ENCODE peak calls at places on chromosomes 12 and 14, in nine cellular contexts. One of them, this sample, is unnamed.

GRCh38 chr14:50599700-50600444 is 39.9 kb downstream of the ATL1 start:
- DNase-seq in kidney tubule cell: peak; percentile 51
- DNase-seq in mucosa of gallbladder: no peak
- DNase-seq in aorta: no peak
- DNase-seq in COR-L47: no peak
- DNase-seq in stimulated activated CD4-positive, alpha-beta T cell treated with anti-CD3 and anti-CD28 coated beads, TNF-alpha, amount 100 ng/mL, for 4 hours: no peak
- DNase-seq in NCI-H2029 treated with DMSO at 0.1 percent for 48 hours: peak; percentile 10
- DNase-seq in tibial artery: no peak
- DNase-seq in DMS53: peak; percentile 46
- DNase-seq in this sample: peak; percentile 70

GRCh38 chr14:71472281-71472960 is 459.8 kb upstream of the RGS6 start:
- DNase-seq in tibial artery: no peak
- DNase-seq in kidney tubule cell: no peak
- DNase-seq in NCI-H2029 treated with DMSO at 0.1 percent for 48 hours: no peak
- DNase-seq in mucosa of gallbladder: no peak
- DNase-seq in stimulated activated CD4-positive, alpha-beta T cell treated with anti-CD3 and anti-CD28 coated beads, TNF-alpha, amount 100 ng/mL, for 4 hours: no peak
- DNase-seq in DMS53: no peak
- DNase-seq in aorta: no peak
- DNase-seq in COR-L47: no peak
- DNase-seq in this sample: no peak

GRCh38 chr12:113052326-113052725 is 4.2 kb upstream of the DTX1 start:
- DNase-seq in stimulated activated CD4-positive, alpha-beta T cell treated with anti-CD3 and anti-CD28 coated beads, TNF-alpha, amount 100 ng/mL, for 4 hours: no peak
- DNase-seq in NCI-H2029 treated with DMSO at 0.1 percent for 48 hours: no peak
- DNase-seq in tibial artery: no peak
- DNase-seq in mucosa of gallbladder: no peak
- DNase-seq in aorta: no peak
- DNase-seq in DMS53: no peak
- DNase-seq in COR-L47: no peak
- DNase-seq in kidney tubule cell: no peak
- DNase-seq in this sample: no peak

GRCh38 chr14:42192659-42193425 is 586.2 kb downstream of the LRFN5 start:
- DNase-seq in COR-L47: no peak
- DNase-seq in kidney tubule cell: peak; percentile 83
- DNase-seq in DMS53: peak; percentile 79
- DNase-seq in aorta: no peak
- DNase-seq in stimulated activated CD4-positive, alpha-beta T cell treated with anti-CD3 and anti-CD28 coated beads, TNF-alpha, amount 100 ng/mL, for 4 hours: no peak
- DNase-seq in tibial artery: no peak
- DNase-seq in mucosa of gallbladder: no peak
- DNase-seq in NCI-H2029 treated with DMSO at 0.1 percent for 48 hours: no peak
- DNase-seq in this sample: peak; percentile 77

GRCh38 chr12:115964626-115965025 is 312.9 kb downstream of the MED13L start:
- DNase-seq in tibial artery: no peak
- DNase-seq in aorta: no peak
- DNase-seq in DMS53: no peak
- DNase-seq in mucosa of gallbladder: no peak
- DNase-seq in NCI-H2029 treated with DMSO at 0.1 percent for 48 hours: no peak
- DNase-seq in stimulated activated CD4-positive, alpha-beta T cell treated with anti-CD3 and anti-CD28 coated beads, TNF-alpha, amount 100 ng/mL, for 4 hours: no peak
- DNase-seq in kidney tubule cell: no peak
- DNase-seq in COR-L47: no peak
- DNase-seq in this sample: no peak

GRCh38 chr12:101691697-101692096 is 5.7 kb upstream of the CHPT1 start:
- DNase-seq in mucosa of gallbladder: peak; percentile 28
- DNase-seq in DMS53: no peak
- DNase-seq in tibial artery: no peak
- DNase-seq in kidney tubule cell: no peak
- DNase-seq in stimulated activated CD4-positive, alpha-beta T cell treated with anti-CD3 and anti-CD28 coated beads, TNF-alpha, amount 100 ng/mL, for 4 hours: no peak
- DNase-seq in aorta: no peak
- DNase-seq in COR-L47: no peak
- DNase-seq in NCI-H2029 treated with DMSO at 0.1 percent for 48 hours: no peak
- DNase-seq in this sample: no peak

GRCh38 chr12:14193623-14194022 is 171.9 kb upstream of the ATF7IP start:
- DNase-seq in mucosa of gallbladder: no peak
- DNase-seq in kidney tubule cell: no peak
- DNase-seq in stimulated activated CD4-positive, alpha-beta T cell treated with anti-CD3 and anti-CD28 coated beads, TNF-alpha, amount 100 ng/mL, for 4 hours: no peak
- DNase-seq in COR-L47: peak; percentile 71
- DNase-seq in aorta: no peak
- DNase-seq in NCI-H2029 treated with DMSO at 0.1 percent for 48 hours: no peak
- DNase-seq in DMS53: no peak
- DNase-seq in tibial artery: no peak
- DNase-seq in this sample: peak; percentile 71

GRCh38 chr12:26195250-26195640 is at the start of gene SSPN:
- DNase-seq in NCI-H2029 treated with DMSO at 0.1 percent for 48 hours: no peak
- DNase-seq in kidney tubule cell: peak; percentile 57
- DNase-seq in DMS53: peak; percentile 80
- DNase-seq in mucosa of gallbladder: peak; percentile 62
- DNase-seq in tibial artery: peak; percentile 56
- DNase-seq in aorta: peak; percentile 92
- DNase-seq in stimulated activated CD4-positive, alpha-beta T cell treated with anti-CD3 and anti-CD28 coated beads, TNF-alpha, amount 100 ng/mL, for 4 hours: no peak
- DNase-seq in COR-L47: no peak
- DNase-seq in this sample: peak; percentile 34

GRCh38 chr14:75051556-75051899 is 261 bp upstream of the MLH3 start:
- DNase-seq in tibial artery: no peak
- DNase-seq in stimulated activated CD4-positive, alpha-beta T cell treated with anti-CD3 and anti-CD28 coated beads, TNF-alpha, amount 100 ng/mL, for 4 hours: no peak
- DNase-seq in mucosa of gallbladder: no peak
- DNase-seq in kidney tubule cell: no peak
- DNase-seq in aorta: no peak
- DNase-seq in NCI-H2029 treated with DMSO at 0.1 percent for 48 hours: no peak
- DNase-seq in COR-L47: no peak
- DNase-seq in DMS53: no peak
- DNase-seq in this sample: peak; percentile 37

GRCh38 chr12:76108356-76108755 is 23.9 kb upstream of the NAP1L1 start:
- DNase-seq in aorta: no peak
- DNase-seq in stimulated activated CD4-positive, alpha-beta T cell treated with anti-CD3 and anti-CD28 coated beads, TNF-alpha, amount 100 ng/mL, for 4 hours: no peak
- DNase-seq in NCI-H2029 treated with DMSO at 0.1 percent for 48 hours: no peak
- DNase-seq in DMS53: no peak
- DNase-seq in tibial artery: no peak
- DNase-seq in kidney tubule cell: peak; percentile 42
- DNase-seq in COR-L47: no peak
- DNase-seq in mucosa of gallbladder: no peak
- DNase-seq in this sample: no peak

GRCh38 chr12:122366685-122367475 is 55.6 kb downstream of the CLIP1 start:
- DNase-seq in aorta: no peak
- DNase-seq in mucosa of gallbladder: peak; percentile 34
- DNase-seq in DMS53: peak; percentile 90
- DNase-seq in COR-L47: no peak
- DNase-seq in NCI-H2029 treated with DMSO at 0.1 percent for 48 hours: peak; percentile 29
- DNase-seq in kidney tubule cell: peak; percentile 93
- DNase-seq in stimulated activated CD4-positive, alpha-beta T cell treated with anti-CD3 and anti-CD28 coated beads, TNF-alpha, amount 100 ng/mL, for 4 hours: no peak
- DNase-seq in tibial artery: peak; percentile 74
- DNase-seq in this sample: peak; percentile 34

GRCh38 chr12:6288235-6288634 is 22.2 kb upstream of the PLEKHG6 start:
- DNase-seq in DMS53: no peak
- DNase-seq in tibial artery: no peak
- DNase-seq in mucosa of gallbladder: no peak
- DNase-seq in kidney tubule cell: no peak
- DNase-seq in COR-L47: no peak
- DNase-seq in stimulated activated CD4-positive, alpha-beta T cell treated with anti-CD3 and anti-CD28 coated beads, TNF-alpha, amount 100 ng/mL, for 4 hours: no peak
- DNase-seq in aorta: no peak
- DNase-seq in NCI-H2029 treated with DMSO at 0.1 percent for 48 hours: no peak
- DNase-seq in this sample: no peak

GRCh38 chr14:104471114-104471513 is 108.5 kb upstream of the C14orf180 start:
- DNase-seq in DMS53: no peak
- DNase-seq in mucosa of gallbladder: no peak
- DNase-seq in kidney tubule cell: no peak
- DNase-seq in aorta: no peak
- DNase-seq in stimulated activated CD4-positive, alpha-beta T cell treated with anti-CD3 and anti-CD28 coated beads, TNF-alpha, amount 100 ng/mL, for 4 hours: no peak
- DNase-seq in NCI-H2029 treated with DMSO at 0.1 percent for 48 hours: no peak
- DNase-seq in tibial artery: no peak
- DNase-seq in COR-L47: no peak
- DNase-seq in this sample: no peak

GRCh38 chr14:95840094-95840493 is 36.5 kb upstream of the TUNAR start:
- DNase-seq in DMS53: no peak
- DNase-seq in stimulated activated CD4-positive, alpha-beta T cell treated with anti-CD3 and anti-CD28 coated beads, TNF-alpha, amount 100 ng/mL, for 4 hours: no peak
- DNase-seq in kidney tubule cell: no peak
- DNase-seq in NCI-H2029 treated with DMSO at 0.1 percent for 48 hours: no peak
- DNase-seq in COR-L47: no peak
- DNase-seq in mucosa of gallbladder: no peak
- DNase-seq in tibial artery: no peak
- DNase-seq in aorta: no peak
- DNase-seq in this sample: no peak

GRCh38 chr14:20606190-20606901 is 15.2 kb upstream of the RNASE12 start:
- DNase-seq in aorta: no peak
- DNase-seq in DMS53: peak; percentile 22
- DNase-seq in COR-L47: no peak
- DNase-seq in kidney tubule cell: peak; percentile 52
- DNase-seq in tibial artery: no peak
- DNase-seq in NCI-H2029 treated with DMSO at 0.1 percent for 48 hours: no peak
- DNase-seq in stimulated activated CD4-positive, alpha-beta T cell treated with anti-CD3 and anti-CD28 coated beads, TNF-alpha, amount 100 ng/mL, for 4 hours: no peak
- DNase-seq in mucosa of gallbladder: no peak
- DNase-seq in this sample: peak; percentile 44

GRCh38 chr12:26976687-26977086 is 37.5 kb downstream of the TM7SF3 start:
- DNase-seq in NCI-H2029 treated with DMSO at 0.1 percent for 48 hours: no peak
- DNase-seq in mucosa of gallbladder: no peak
- DNase-seq in stimulated activated CD4-positive, alpha-beta T cell treated with anti-CD3 and anti-CD28 coated beads, TNF-alpha, amount 100 ng/mL, for 4 hours: no peak
- DNase-seq in DMS53: no peak
- DNase-seq in kidney tubule cell: no peak
- DNase-seq in tibial artery: peak; percentile 33
- DNase-seq in aorta: no peak
- DNase-seq in COR-L47: no peak
- DNase-seq in this sample: no peak

GRCh38 chr12:23356927-23357708 is 592.4 kb downstream of the SOX5 start:
- DNase-seq in mucosa of gallbladder: no peak
- DNase-seq in NCI-H2029 treated with DMSO at 0.1 percent for 48 hours: no peak
- DNase-seq in stimulated activated CD4-positive, alpha-beta T cell treated with anti-CD3 and anti-CD28 coated beads, TNF-alpha, amount 100 ng/mL, for 4 hours: no peak
- DNase-seq in tibial artery: no peak
- DNase-seq in DMS53: peak; percentile 23
- DNase-seq in COR-L47: no peak
- DNase-seq in kidney tubule cell: no peak
- DNase-seq in aorta: no peak
- DNase-seq in this sample: no peak

GRCh38 chr14:34496679-34497513 is 34.9 kb upstream of the SPTSSA start:
- DNase-seq in DMS53: peak; percentile 34
- DNase-seq in kidney tubule cell: peak; percentile 48
- DNase-seq in COR-L47: no peak
- DNase-seq in tibial artery: peak; percentile 68
- DNase-seq in NCI-H2029 treated with DMSO at 0.1 percent for 48 hours: no peak
- DNase-seq in aorta: peak; percentile 87
- DNase-seq in mucosa of gallbladder: peak; percentile 86
- DNase-seq in stimulated activated CD4-positive, alpha-beta T cell treated with anti-CD3 and anti-CD28 coated beads, TNF-alpha, amount 100 ng/mL, for 4 hours: no peak
- DNase-seq in this sample: peak; percentile 13

GRCh38 chr12:99121476-99121965 is 476.4 kb downstream of the APAF1 start:
- DNase-seq in stimulated activated CD4-positive, alpha-beta T cell treated with anti-CD3 and anti-CD28 coated beads, TNF-alpha, amount 100 ng/mL, for 4 hours: no peak
- DNase-seq in tibial artery: no peak
- DNase-seq in NCI-H2029 treated with DMSO at 0.1 percent for 48 hours: peak; percentile 27
- DNase-seq in mucosa of gallbladder: no peak
- DNase-seq in DMS53: no peak
- DNase-seq in aorta: no peak
- DNase-seq in kidney tubule cell: peak; percentile 3
- DNase-seq in COR-L47: no peak
- DNase-seq in this sample: no peak

GRCh38 chr14:68792022-68792829 is 641 bp downstream of the ZFP36L1 start:
- DNase-seq in DMS53: peak; percentile 51
- DNase-seq in tibial artery: no peak
- DNase-seq in aorta: no peak
- DNase-seq in mucosa of gallbladder: peak; percentile 30
- DNase-seq in COR-L47: no peak
- DNase-seq in kidney tubule cell: peak; percentile 41
- DNase-seq in stimulated activated CD4-positive, alpha-beta T cell treated with anti-CD3 and anti-CD28 coated beads, TNF-alpha, amount 100 ng/mL, for 4 hours: no peak
- DNase-seq in NCI-H2029 treated with DMSO at 0.1 percent for 48 hours: no peak
- DNase-seq in this sample: no peak

GRCh38 chr12:57632898-57633825 is at the start of gene B4GALNT1:
- DNase-seq in COR-L47: peak; percentile 74
- DNase-seq in aorta: peak; percentile 91
- DNase-seq in mucosa of gallbladder: peak; percentile 26
- DNase-seq in kidney tubule cell: peak; percentile 57
- DNase-seq in tibial artery: no peak
- DNase-seq in DMS53: peak; percentile 90
- DNase-seq in NCI-H2029 treated with DMSO at 0.1 percent for 48 hours: peak; percentile 10
- DNase-seq in stimulated activated CD4-positive, alpha-beta T cell treated with anti-CD3 and anti-CD28 coated beads, TNF-alpha, amount 100 ng/mL, for 4 hours: peak; percentile 58
- DNase-seq in this sample: peak; percentile 88

GRCh38 chr12:105922670-105923102 is 216.1 kb downstream of the NUAK1 start:
- DNase-seq in DMS53: peak; percentile 95
- DNase-seq in NCI-H2029 treated with DMSO at 0.1 percent for 48 hours: no peak
- DNase-seq in mucosa of gallbladder: no peak
- DNase-seq in tibial artery: no peak
- DNase-seq in kidney tubule cell: peak; percentile 64
- DNase-seq in aorta: no peak
- DNase-seq in stimulated activated CD4-positive, alpha-beta T cell treated with anti-CD3 and anti-CD28 coated beads, TNF-alpha, amount 100 ng/mL, for 4 hours: no peak
- DNase-seq in COR-L47: no peak
- DNase-seq in this sample: peak; percentile 58

GRCh38 chr14:42163136-42163535 is 556.5 kb downstream of the LRFN5 start:
- DNase-seq in mucosa of gallbladder: no peak
- DNase-seq in COR-L47: no peak
- DNase-seq in kidney tubule cell: no peak
- DNase-seq in NCI-H2029 treated with DMSO at 0.1 percent for 48 hours: no peak
- DNase-seq in aorta: no peak
- DNase-seq in DMS53: peak; percentile 14
- DNase-seq in stimulated activated CD4-positive, alpha-beta T cell treated with anti-CD3 and anti-CD28 coated beads, TNF-alpha, amount 100 ng/mL, for 4 hours: no peak
- DNase-seq in tibial artery: no peak
- DNase-seq in this sample: peak; percentile 75

GRCh38 chr14:37417833-37418232 is 177.2 kb downstream of the FOXA1 start:
- DNase-seq in COR-L47: no peak
- DNase-seq in stimulated activated CD4-positive, alpha-beta T cell treated with anti-CD3 and anti-CD28 coated beads, TNF-alpha, amount 100 ng/mL, for 4 hours: no peak
- DNase-seq in NCI-H2029 treated with DMSO at 0.1 percent for 48 hours: no peak
- DNase-seq in tibial artery: no peak
- DNase-seq in kidney tubule cell: no peak
- DNase-seq in DMS53: no peak
- DNase-seq in mucosa of gallbladder: no peak
- DNase-seq in aorta: no peak
- DNase-seq in this sample: no peak

GRCh38 chr14:104094056-104094708 is 8.7 kb downstream of the ASPG start:
- DNase-seq in DMS53: no peak
- DNase-seq in NCI-H2029 treated with DMSO at 0.1 percent for 48 hours: no peak
- DNase-seq in aorta: no peak
- DNase-seq in tibial artery: no peak
- DNase-seq in kidney tubule cell: no peak
- DNase-seq in COR-L47: no peak
- DNase-seq in mucosa of gallbladder: no peak
- DNase-seq in stimulated activated CD4-positive, alpha-beta T cell treated with anti-CD3 and anti-CD28 coated beads, TNF-alpha, amount 100 ng/mL, for 4 hours: no peak
- DNase-seq in this sample: no peak

GRCh38 chr12:111574797-111575443 is 24.2 kb downstream of the ATXN2 start:
- DNase-seq in mucosa of gallbladder: no peak
- DNase-seq in aorta: no peak
- DNase-seq in COR-L47: no peak
- DNase-seq in kidney tubule cell: no peak
- DNase-seq in stimulated activated CD4-positive, alpha-beta T cell treated with anti-CD3 and anti-CD28 coated beads, TNF-alpha, amount 100 ng/mL, for 4 hours: no peak
- DNase-seq in tibial artery: no peak
- DNase-seq in DMS53: no peak
- DNase-seq in NCI-H2029 treated with DMSO at 0.1 percent for 48 hours: no peak
- DNase-seq in this sample: no peak

GRCh38 chr14:34665785-34666425 is 36.0 kb upstream of the SNX6 start:
- DNase-seq in kidney tubule cell: peak; percentile 78
- DNase-seq in stimulated activated CD4-positive, alpha-beta T cell treated with anti-CD3 and anti-CD28 coated beads, TNF-alpha, amount 100 ng/mL, for 4 hours: no peak
- DNase-seq in NCI-H2029 treated with DMSO at 0.1 percent for 48 hours: no peak
- DNase-seq in tibial artery: peak; percentile 65
- DNase-seq in DMS53: peak; percentile 21
- DNase-seq in aorta: no peak
- DNase-seq in mucosa of gallbladder: peak; percentile 43
- DNase-seq in COR-L47: no peak
- DNase-seq in this sample: peak; percentile 60

GRCh38 chr14:23301969-23302289 is 730 bp downstream of the PPP1R3E start:
- DNase-seq in DMS53: no peak
- DNase-seq in stimulated activated CD4-positive, alpha-beta T cell treated with anti-CD3 and anti-CD28 coated beads, TNF-alpha, amount 100 ng/mL, for 4 hours: no peak
- DNase-seq in NCI-H2029 treated with DMSO at 0.1 percent for 48 hours: no peak
- DNase-seq in COR-L47: no peak
- DNase-seq in kidney tubule cell: no peak
- DNase-seq in aorta: no peak
- DNase-seq in tibial artery: no peak
- DNase-seq in mucosa of gallbladder: no peak
- DNase-seq in this sample: no peak

GRCh38 chr12:129949652-129950051 is 45.8 kb upstream of the TMEM132D start:
- DNase-seq in COR-L47: no peak
- DNase-seq in NCI-H2029 treated with DMSO at 0.1 percent for 48 hours: no peak
- DNase-seq in aorta: no peak
- DNase-seq in DMS53: no peak
- DNase-seq in mucosa of gallbladder: no peak
- DNase-seq in kidney tubule cell: no peak
- DNase-seq in stimulated activated CD4-positive, alpha-beta T cell treated with anti-CD3 and anti-CD28 coated beads, TNF-alpha, amount 100 ng/mL, for 4 hours: no peak
- DNase-seq in tibial artery: no peak
- DNase-seq in this sample: no peak

GRCh38 chr12:52032797-52033505 is 18.3 kb upstream of the NR4A1 start:
- DNase-seq in kidney tubule cell: peak; percentile 96
- DNase-seq in NCI-H2029 treated with DMSO at 0.1 percent for 48 hours: peak; percentile 78
- DNase-seq in aorta: peak; percentile 99
- DNase-seq in DMS53: peak; percentile 99
- DNase-seq in stimulated activated CD4-positive, alpha-beta T cell treated with anti-CD3 and anti-CD28 coated beads, TNF-alpha, amount 100 ng/mL, for 4 hours: peak; percentile 67
- DNase-seq in COR-L47: peak; percentile 96
- DNase-seq in mucosa of gallbladder: peak; percentile 97
- DNase-seq in tibial artery: peak; percentile 99
- DNase-seq in this sample: peak; percentile 99

GRCh38 chr12:74984631-74985030 is 225.0 kb downstream of the KCNC2 start:
- DNase-seq in mucosa of gallbladder: no peak
- DNase-seq in tibial artery: no peak
- DNase-seq in kidney tubule cell: no peak
- DNase-seq in stimulated activated CD4-positive, alpha-beta T cell treated with anti-CD3 and anti-CD28 coated beads, TNF-alpha, amount 100 ng/mL, for 4 hours: no peak
- DNase-seq in COR-L47: no peak
- DNase-seq in aorta: peak; percentile 72
- DNase-seq in NCI-H2029 treated with DMSO at 0.1 percent for 48 hours: no peak
- DNase-seq in DMS53: peak; percentile 59
- DNase-seq in this sample: no peak